ENCODE peak calls at places on chromosomes 16 and 17, in seven cellular contexts. H is esophagus squamous epithelium, P is ovary, E is esophagus muscularis mucosa, Z is Peyer's patch, X is stomach, M is heart left ventricle. V is an unnamed sample.

GRCh38 chr17:34351041-34351575 is 5.2 kb upstream of the CCL13 start:
- DNase-seq in Z (no peak), P (no peak), H (no peak), E (peak), X (no peak), M (no peak), V (no peak)

GRCh38 chr16:2152695-2153506 is 2.7 kb upstream of the TRAF7 start:
- DNase-seq in X (peak), E (no peak), M (peak), P (no peak), Z (no peak), H (no peak), V (no peak)

GRCh38 chr17:34499576-34499975 is 79.8 kb upstream of the TMEM132E start:
- DNase-seq in H (no peak), X (no peak), P (no peak), Z (no peak), E (no peak), M (no peak), V (no peak)

GRCh38 chr17:34364741-34365140 is 1.7 kb upstream of the CCL1 start:
- DNase-seq in X (no peak), Z (no peak), E (peak), H (no peak), M (no peak), P (no peak), V (no peak)

GRCh38 chr16:81204794-81205680 is 33.5 kb upstream of the BCO1 start:
- DNase-seq in X (peak), Z (no peak), P (peak), M (no peak), E (no peak), H (no peak), V (no peak)

GRCh38 chr16:68287276-68288251 is 23.2 kb downstream of the SLC7A6OS start:
- DNase-seq in Z (peak), M (peak), H (no peak), P (no peak), E (no peak), X (no peak), V (peak)

GRCh38 chr16:66471696-66472393 is 44.8 kb downstream of the BEAN1 start:
- DNase-seq in H (no peak), P (no peak), E (no peak), X (no peak), M (no peak), Z (no peak), V (no peak)

GRCh38 chr17:80603380-80603779 is 58.7 kb downstream of the RPTOR start:
- DNase-seq in H (no peak), X (no peak), P (no peak), Z (no peak), E (no peak), M (no peak), V (no peak)

GRCh38 chr16:74448990-74449389 is 27.7 kb upstream of the CLEC18B start:
- DNase-seq in X (peak), P (peak), M (peak), H (no peak), Z (peak), E (peak), V (no peak)

GRCh38 chr17:7523033-7523432 is 25.8 kb upstream of the TNFSF12 start:
- DNase-seq in P (no peak), E (no peak), H (no peak), X (peak), Z (peak), M (peak), V (no peak)

GRCh38 chr16:3748307-3748706 is 31.0 kb upstream of the TRAP1 start:
- DNase-seq in X (no peak), M (no peak), H (no peak), E (no peak), P (no peak), Z (no peak), V (peak)

GRCh38 chr16:66930189-66930588 is 4.0 kb downstream of the CIAO2B start:
- DNase-seq in P (no peak), X (peak), E (no peak), Z (no peak), H (no peak), M (no peak), V (no peak)

GRCh38 chr17:10117581-10118001 is 80.8 kb downstream of the GAS7 start:
- DNase-seq in X (no peak), Z (peak), E (no peak), P (no peak), M (peak), H (no peak), V (no peak)

GRCh38 chr16:57997528-57998265 is 2.8 kb downstream of the ZNF319 start:
- DNase-seq in M (no peak), P (no peak), X (no peak), Z (no peak), E (no peak), H (no peak), V (no peak)

GRCh38 chr16:73996624-73997339 is 299.8 kb upstream of the PSMD7 start:
- DNase-seq in Z (no peak), X (peak), H (no peak), P (no peak), E (no peak), M (no peak), V (no peak)

GRCh38 chr17:28574536-28574935 is 2.2 kb downstream of the ALDOC start:
- DNase-seq in X (no peak), P (no peak), Z (no peak), H (no peak), M (peak), E (no peak), V (no peak)
- TF ChIP-seq CTCF in X (no peak), P (no peak), Z (no peak), H (peak), M (no peak), E (no peak), V (no peak)

DNA sequence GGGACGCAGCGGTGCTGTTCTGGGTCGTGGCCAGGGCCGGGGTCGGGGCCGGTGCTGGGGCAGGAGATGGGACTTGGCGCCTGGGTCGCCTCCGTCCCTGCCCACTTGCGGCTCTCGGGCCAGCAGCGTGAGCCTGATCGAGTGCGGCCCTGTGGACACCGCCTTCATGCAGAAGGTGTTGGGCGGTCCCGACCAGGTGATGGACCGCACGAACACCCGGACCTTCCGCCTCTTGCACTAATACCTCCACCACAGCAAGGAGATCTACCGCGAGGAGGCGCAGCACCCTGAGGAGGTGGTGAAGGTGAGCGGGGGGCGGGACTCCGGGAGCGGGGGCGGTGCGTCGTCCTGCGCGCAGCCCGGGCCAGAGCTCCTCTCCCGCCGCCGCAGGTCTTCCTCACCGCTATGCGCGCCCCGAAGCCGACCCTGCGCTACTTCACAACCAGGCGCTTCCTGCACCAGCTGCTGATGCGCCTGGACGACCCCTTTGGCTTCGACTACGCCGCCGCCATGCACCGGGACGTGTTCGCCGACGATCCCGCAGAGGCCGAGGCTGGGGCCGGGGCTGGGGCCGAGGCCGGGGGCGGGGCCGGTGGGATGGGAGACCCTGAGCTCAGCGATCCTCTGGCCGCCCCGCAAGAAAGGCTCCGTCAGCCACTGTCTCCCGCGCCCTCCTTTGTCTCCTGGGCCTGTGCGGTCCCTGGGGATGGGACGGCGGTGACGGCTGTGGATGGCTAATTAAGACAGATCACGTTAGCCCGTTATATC is 4.5 kb upstream of the HSD17B1 start:
- DNase-seq in X (peak), M (peak), P (peak), E (no peak), H (no peak), Z (peak), V (no peak)
- H3K4me3 ChIP-seq in X (peak), M (peak), P (peak), E (peak), H (peak), Z (peak), V (no peak)

GRCh38 chr17:2267354-2267753 is 36.2 kb downstream of the SMG6 start:
- DNase-seq in X (no peak), Z (no peak), P (no peak), H (no peak), M (no peak), E (no peak), V (no peak)
- TF ChIP-seq POLR2A in X (no peak), Z (no peak), P (no peak), H (no peak), M (no peak), E (no peak), V (no peak)

GRCh38 chr16:77148121-77148520 is 42.9 kb upstream of the MON1B start:
- DNase-seq in M (no peak), X (no peak), Z (no peak), E (peak), P (no peak), H (no peak), V (no peak)
- TF ChIP-seq CTCF in M (no peak), X (no peak), Z (no peak), E (no peak), P (no peak), H (no peak), V (no peak)

GRCh38 chr16:87610026-87610425 is 7.7 kb downstream of the JPH3 start:
- DNase-seq in X (no peak), H (no peak), M (no peak), Z (no peak), P (no peak), E (no peak), V (no peak)
- H3K4me3 ChIP-seq in X (no peak), H (no peak), M (no peak), Z (no peak), P (no peak), E (no peak), V (no peak)

GRCh38 chr17:58368860-58369213 is 16.8 kb upstream of the SUPT4H1 start:
- DNase-seq in H (no peak), Z (peak), P (no peak), E (no peak), X (no peak), M (no peak), V (no peak)
- TF ChIP-seq POLR2A in H (no peak), Z (no peak), P (no peak), E (no peak), X (no peak), M (no peak), V (no peak)

V was measured in lower leg skin.